ENCODE peak calls at places on chromosomes 11 and 22, in four cellular contexts. T is A549, R is H9, J is osteoblast. M is an unnamed sample.

GRCh38 chr22:38870791-38871359 is 1.1 kb downstream of the CBX6 start:
- DNase-seq in T (no peak), R (no peak), J (peak; percentile 50), M (no peak)

GRCh38 chr22:38966942-38967341 is 9.5 kb downstream of the APOBEC3A start:
- DNase-seq in T (no peak), R (no peak), J (no peak), M (no peak)

GRCh38 chr11:111299111-111300026 is 1.0 kb downstream of the POU2AF3 start:
- DNase-seq in T (peak; percentile 60), R (peak; percentile 66), J (peak; percentile 93), M (peak; percentile 84)

GRCh38 chr11:22974251-22974650 is 114.0 kb upstream of the CCDC179 start:
- DNase-seq in T (no peak), R (no peak), J (no peak), M (no peak)

GRCh38 chr11:60942970-60943565 is 8.9 kb downstream of the SLC15A3 start:
- DNase-seq in T (no peak), R (no peak), J (no peak), M (no peak)

GRCh38 chr22:41996826-41997225 is 1.8 kb upstream of the WBP2NL start:
- DNase-seq in T (no peak), R (no peak), J (no peak), M (no peak)

GRCh38 chr22:43007519-43008102 is 7.3 kb downstream of the PACSIN2 start:
- DNase-seq in T (no peak), R (no peak), J (peak; percentile 87), M (no peak)

GRCh38 chr11:114525682-114526081 is 34.0 kb downstream of the NXPE1 start:
- DNase-seq in T (peak; percentile 5), R (no peak), J (no peak), M (no peak)

GRCh38 chr11:2305140-2305861 is 3.5 kb downstream of the TSPAN32 start:
- DNase-seq in T (peak; percentile 62), R (peak; percentile 85), J (peak; percentile 98), M (peak; percentile 90)

GRCh38 chr22:23256986-23257888 is 76.9 kb downstream of the BCR start:
- DNase-seq in T (no peak), R (no peak), J (peak; percentile 95), M (peak; percentile 74)

GRCh38 chr11:66421492-66422205 is 814 bp downstream of the NPAS4 start:
- DNase-seq in T (peak; percentile 84), R (peak; percentile 93), J (peak; percentile 99), M (peak; percentile 98)

GRCh38 chr11:11581493-11581880 is 40.3 kb downstream of the GALNT18 start:
- DNase-seq in T (no peak), R (peak; percentile 17), J (no peak), M (no peak)

GRCh38 chr11:44894217-44894617 is 56.5 kb downstream of the TP53I11 start:
- DNase-seq in T (peak; percentile 66), R (peak; percentile 91), J (peak; percentile 97), M (peak; percentile 80)

GRCh38 chr11:123069878-123070821 is 8.2 kb upstream of the HSPA8 start:
- DNase-seq in T (no peak), R (no peak), J (no peak), M (no peak)

GRCh38 chr11:121473064-121473777 is 20.5 kb upstream of the SORL1-AS1 start:
- DNase-seq in T (no peak), R (no peak), J (peak; percentile 91), M (peak; percentile 30)

GRCh38 chr11:297666-298405 is 1.5 kb downstream of the IFITM5 start:
- DNase-seq in T (no peak), R (no peak), J (peak; percentile 89), M (peak; percentile 75)

GRCh38 chr11:84819561-84819960 is 807.6 kb downstream of the DLG2 start:
- DNase-seq in T (no peak), R (no peak), J (no peak), M (no peak)

GRCh38 chr11:94780432-94780831 is 12.3 kb downstream of the AMOTL1 start:
- DNase-seq in T (no peak), R (no peak), J (no peak), M (no peak)

GRCh38 chr11:106398396-106399074 is 321.1 kb downstream of the AASDHPPT start:
- DNase-seq in T (peak; percentile 30), R (no peak), J (no peak), M (no peak)

GRCh38 chr22:35824256-35824655 is 106.6 kb downstream of the APOL5 start:
- DNase-seq in T (no peak), R (no peak), J (no peak), M (no peak)

GRCh38 chr22:28450109-28450508 is 229.5 kb downstream of the TTC28 start:
- DNase-seq in T (no peak), R (no peak), J (no peak), M (no peak)

GRCh38 chr22:27705391-27706080 is 96.0 kb downstream of the MN1 start:
- DNase-seq in T (no peak), R (no peak), J (no peak), M (no peak)

GRCh38 chr11:107696140-107696539 is 15.7 kb downstream of the SLN start:
- DNase-seq in T (peak; percentile 71), R (no peak), J (peak; percentile 85), M (no peak)

GRCh38 chr11:111910637-111911562 is 670 bp downstream of the CRYAB start:
- DNase-seq in T (no peak), R (no peak), J (peak; percentile 69), M (no peak)

GRCh38 chr11:83044958-83045712 is 26.6 kb downstream of the RAB30 start:
- DNase-seq in T (peak; percentile 86), R (no peak), J (peak; percentile 72), M (no peak)

GRCh38 chr11:13103962-13104554 is 94.9 kb downstream of the RASSF10 start:
- DNase-seq in T (no peak), R (no peak), J (no peak), M (no peak)

GRCh38 chr11:32839308-32839707 is 9.6 kb downstream of the PRRG4 start:
- DNase-seq in T (no peak), R (no peak), J (no peak), M (no peak)

GRCh38 chr11:77068461-77069335 is 1.9 kb downstream of the CAPN5 start:
- DNase-seq in T (no peak), R (peak; percentile 20), J (peak; percentile 74), M (no peak)

GRCh38 chr11:72242141-72242540 is 1.8 kb downstream of the PHOX2A start:
- DNase-seq in T (no peak), R (peak; percentile 12), J (no peak), M (no peak)
- H3K27ac ChIP-seq in T (no peak overlapping the region), R (no peak overlapping the region), J (no peak overlapping the region), M (no peak overlapping the region)

GRCh38 chr11:4577761-4578160 is 3.8 kb upstream of the OR52I2 start:
- DNase-seq in T (no peak), R (no peak), J (no peak), M (no peak)

GRCh38 chr11:4576880-4577279 is 4.7 kb upstream of the OR52I2 start:
- DNase-seq in T (no peak), R (no peak), J (no peak), M (no peak)

GRCh38 chr11:4578624-4579023 is 2.9 kb upstream of the OR52I2 start:
- DNase-seq in T (no peak), R (no peak), J (peak; percentile 22), M (no peak)

GRCh38 chr11:4581443-4581842 is at the start of gene OR52I2:
- DNase-seq in T (no peak), R (no peak), J (no peak), M (no peak)

GRCh38 chr11:4580124-4580523 is 1.4 kb upstream of the OR52I2 start:
- DNase-seq in T (no peak), R (no peak), J (peak; percentile 3), M (no peak)
- H3K27ac ChIP-seq in T (no peak overlapping the region), R (no peak overlapping the region), J (no peak overlapping the region), M (no peak overlapping the region)

DNA sequence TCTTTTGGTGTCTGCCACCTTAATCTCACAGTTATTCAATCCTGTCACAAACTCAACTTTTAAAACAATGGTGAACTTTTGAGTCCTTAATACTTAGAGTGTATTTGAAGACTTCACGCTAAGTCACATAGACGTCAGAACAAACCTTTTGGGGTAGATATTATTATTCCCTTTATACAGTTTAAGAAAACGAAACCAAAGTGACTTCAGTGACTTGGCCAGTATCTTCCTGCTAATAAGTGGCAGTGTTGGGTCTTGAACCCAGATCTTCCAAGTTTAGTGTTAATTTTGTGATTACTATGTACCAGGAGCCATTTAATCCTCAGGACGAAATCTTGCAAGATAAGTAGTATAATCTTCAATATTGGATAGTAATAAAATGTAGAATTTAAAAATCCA is 694 bp downstream of the CEP295 start:
- DNase-seq in T (no peak), R (no peak), J (no peak), M (no peak)
- H3K27ac ChIP-seq in T (peak overlapping the region; percentile 96), R (no peak overlapping the region), J (peak overlapping the region; percentile 73), M (peak overlapping the region; percentile 85)

GRCh38 chr22:48351376-48352085 is 1476.1 kb downstream of the BRD1 start:
- DNase-seq in T (no peak), R (no peak), J (peak; percentile 57), M (no peak)
- H3K27ac ChIP-seq in T (peak overlapping the region; percentile 94), R (no peak overlapping the region), J (no peak overlapping the region), M (no peak overlapping the region)

GRCh38 chr22:26526165-26526564 is 13.9 kb upstream of the TFIP11 start:
- DNase-seq in T (no peak), R (no peak), J (no peak), M (no peak)
- H3K27ac ChIP-seq in T (no peak overlapping the region), R (no peak overlapping the region), J (no peak overlapping the region), M (no peak overlapping the region)

DNA sequence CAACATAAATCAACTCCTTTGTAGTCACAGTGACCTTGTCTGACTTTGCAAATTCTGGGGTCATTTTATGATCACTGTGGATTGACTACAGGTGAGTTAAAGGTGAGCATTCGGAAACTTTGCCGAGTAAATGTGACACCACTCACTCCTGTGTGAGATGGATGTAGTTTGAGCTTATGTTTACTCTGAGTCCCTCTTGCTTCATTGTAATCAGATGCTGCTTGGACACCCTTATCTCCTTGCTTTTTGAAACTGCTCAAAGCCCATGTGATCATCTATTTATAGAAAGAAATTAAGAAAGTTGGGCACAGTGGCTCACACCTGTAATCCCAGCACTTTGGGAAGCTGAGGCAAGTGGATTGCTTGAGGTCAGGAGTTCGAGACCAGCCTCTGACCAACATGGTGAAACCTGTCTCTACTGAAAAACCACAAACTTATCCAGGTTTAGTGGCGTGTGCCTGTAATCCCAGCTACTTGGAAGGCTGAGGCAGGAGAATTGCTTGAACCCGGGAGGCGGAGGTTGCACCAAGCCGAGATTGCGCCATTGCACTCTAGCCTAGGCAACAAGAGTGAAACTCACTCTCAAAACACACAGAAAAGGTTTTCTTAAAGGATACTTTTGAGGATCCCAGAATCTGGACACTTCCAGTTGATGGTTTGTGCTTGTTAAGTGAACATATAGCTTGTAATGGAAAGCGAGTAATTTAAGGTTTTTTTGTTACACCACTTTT is 7.2 kb downstream of the FAM118A start:
- DNase-seq in T (no peak), R (no peak), J (no peak), M (no peak)
- H3K27ac ChIP-seq in T (no peak overlapping the region), R (no peak overlapping the region), J (peak overlapping the region; percentile 89), M (peak overlapping the region; percentile 89)